ENCODE peak calls at places on chromosome 18, in eight cellular contexts. U, I, S, K, V, W, Z and B are unnamed samples. For H3K9me3 and H3K4me1, the result is how much of the 10 kb centered on the place peaks cover.

GRCh38 chr18:69008538-69008937 is 210.7 kb downstream of the CCDC102B start:
- DNase-seq in S (no peak), V (no peak), Z (peak), U (no peak), W (no peak), I (no peak), K (no peak), B (no peak)

GRCh38 chr18:8462651-8463185 is 146.5 kb upstream of the RAB12 start:
- DNase-seq in S (no peak), K (no peak), Z (no peak), I (no peak), V (no peak), W (no peak), U (no peak), B (no peak)

GRCh38 chr18:62102221-62102620 is 84.6 kb downstream of the PIGN start:
- DNase-seq in W (no peak), Z (no peak), U (no peak), I (no peak), V (no peak), K (no peak), S (no peak), B (no peak)

GRCh38 chr18:70380915-70381896 is 92.4 kb downstream of the SOCS6 start:
- DNase-seq in K (no peak), V (peak), U (no peak), Z (peak), I (no peak), S (no peak), W (no peak), B (no peak)

GRCh38 chr18:34695300-34695699 is 14.8 kb upstream of the DTNA start:
- DNase-seq in I (no peak), Z (no peak), U (no peak), S (no peak), V (no peak), K (no peak), W (no peak), B (no peak)

GRCh38 chr18:10784596-10785202 is 258.9 kb downstream of the NAPG start:
- DNase-seq in S (peak), U (no peak), W (no peak), V (no peak), Z (no peak), K (no peak), I (no peak), B (no peak)

GRCh38 chr18:8107426-8107825 is 501.8 kb upstream of the RAB12 start:
- DNase-seq in S (no peak), U (no peak), I (no peak), Z (no peak), V (no peak), K (no peak), W (no peak), B (no peak)

GRCh38 chr18:64416990-64417389 is 268.1 kb upstream of the LINC00305 start:
- DNase-seq in S (no peak), U (no peak), K (no peak), W (no peak), V (no peak), I (no peak), Z (no peak), B (no peak)

GRCh38 chr18:13260114-13260926 is 41.8 kb downstream of the LDLRAD4 start:
- DNase-seq in V (no peak), U (peak), I (no peak), S (no peak), Z (no peak), K (no peak), W (no peak), B (no peak)

GRCh38 chr18:4802296-4802695 is 347.2 kb upstream of the DLGAP1 start:
- DNase-seq in I (no peak), U (no peak), S (no peak), Z (no peak), W (no peak), K (no peak), V (no peak), B (no peak)

GRCh38 chr18:4808891-4809290 is 353.8 kb upstream of the DLGAP1 start:
- DNase-seq in W (no peak), Z (no peak), V (no peak), S (no peak), U (no peak), I (no peak), K (no peak), B (no peak)

GRCh38 chr18:4807495-4808293 is 352.6 kb upstream of the DLGAP1 start:
- DNase-seq in W (no peak), I (no peak), S (no peak), Z (no peak), V (no peak), K (no peak), U (no peak), B (no peak)

DNA sequence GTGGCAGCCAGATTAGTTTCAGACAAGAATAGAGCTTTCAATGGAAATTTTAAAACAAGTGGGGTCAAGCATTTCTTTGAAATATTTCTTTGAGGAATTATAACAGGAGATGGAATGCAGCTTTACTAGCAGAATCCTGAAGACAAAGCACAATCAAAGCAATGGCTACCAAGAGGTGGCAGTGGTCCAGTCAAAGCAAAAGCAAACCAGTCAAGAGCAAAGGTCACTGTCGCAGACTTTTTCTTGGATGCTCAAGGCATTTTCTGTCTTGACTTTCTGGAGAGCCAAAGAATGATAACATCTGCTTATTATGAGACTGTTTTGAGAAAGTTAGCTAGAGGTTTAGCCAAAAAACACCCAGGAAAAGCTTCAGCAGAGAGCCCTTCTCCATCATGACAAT is 351.2 kb upstream of the DLGAP1 start:
- DNase-seq in V (no peak), I (no peak), K (no peak), U (no peak), S (no peak), W (no peak), Z (no peak), B (no peak)
- H3K9me3 ChIP-seq in V (under half), I (under half), K (under half), U (under half), S (under half), W (under half), Z (under half), B (under half)

DNA sequence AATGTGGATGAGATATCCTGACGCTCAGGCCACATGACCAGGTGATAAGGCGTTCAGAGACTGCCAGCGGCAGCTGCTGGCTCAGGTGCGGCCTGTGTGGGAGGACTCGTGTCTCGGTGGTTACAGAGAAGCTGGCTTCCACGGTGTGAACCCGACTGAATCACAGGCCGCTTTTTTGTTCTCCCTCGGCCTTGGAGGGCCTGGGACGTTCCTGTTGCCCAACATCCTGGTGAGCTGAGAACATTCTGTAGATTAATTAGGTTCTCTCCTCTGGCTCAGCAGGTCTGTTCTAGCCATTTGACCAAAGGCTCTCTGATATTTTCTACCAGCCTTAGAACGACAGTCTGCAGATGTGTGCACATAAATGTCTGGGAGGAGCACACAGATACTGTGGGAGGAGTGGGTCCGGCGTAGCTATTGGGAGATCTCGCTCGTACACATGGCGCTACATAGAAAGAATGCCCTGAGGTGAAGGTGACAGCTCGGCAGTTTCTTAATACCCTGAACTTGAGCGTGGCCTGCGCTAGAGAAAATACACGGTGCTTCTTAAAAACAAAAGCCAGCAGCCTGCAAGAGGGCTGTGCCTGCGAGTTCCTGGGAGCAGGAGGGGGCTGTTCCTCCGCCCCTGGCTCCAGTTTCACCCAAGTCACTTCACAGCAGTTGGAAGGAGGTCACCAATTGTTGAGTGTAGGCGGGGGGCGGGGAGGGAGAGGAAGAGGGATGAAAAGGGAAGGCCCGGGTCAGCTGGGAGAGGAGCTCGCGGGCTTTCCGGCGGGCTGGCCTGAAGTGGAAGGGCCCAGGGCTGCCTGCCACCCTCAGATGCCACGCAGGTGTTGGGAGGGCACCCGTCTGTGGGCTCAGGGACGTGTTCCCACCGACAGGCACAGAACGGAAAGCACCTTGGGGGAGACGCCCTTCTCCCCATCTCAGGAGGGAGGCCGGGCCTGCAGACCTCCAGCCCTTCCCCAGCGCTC is 124.6 kb upstream of the ZNF516 start:
- DNase-seq in W (no peak), Z (peak), S (no peak), K (peak), V (peak), U (peak), I (no peak), B (no peak)
- H3K4me3 ChIP-seq in W (no peak), Z (peak), S (no peak), K (peak), V (no peak), U (peak), I (no peak), B (no peak)

GRCh38 chr18:55256568-55257289 is 297.5 kb upstream of the CCDC68 start:
- DNase-seq in Z (no peak), K (no peak), U (no peak), S (no peak), W (no peak), I (no peak), V (no peak), B (no peak)

GRCh38 chr18:55262021-55262560 is 302.8 kb upstream of the CCDC68 start:
- DNase-seq in S (no peak), W (no peak), Z (no peak), K (no peak), V (no peak), I (no peak), U (no peak), B (no peak)

GRCh38 chr18:55264108-55264507 is 304.8 kb upstream of the CCDC68 start:
- DNase-seq in U (no peak), V (peak), I (no peak), K (peak), S (no peak), W (no peak), Z (peak), B (no peak)

GRCh38 chr18:55265130-55265675 is 305.9 kb upstream of the CCDC68 start:
- DNase-seq in V (no peak), I (no peak), K (no peak), Z (no peak), W (no peak), S (no peak), U (no peak), B (no peak)

GRCh38 chr18:55261253-55261652 is 302.0 kb upstream of the CCDC68 start:
- DNase-seq in W (no peak), I (no peak), Z (no peak), S (no peak), V (no peak), U (no peak), K (no peak), B (no peak)
- H3K4me1 ChIP-seq in W (under half), I (under half), Z (under half), S (under half), V (under half), U (under half), K (under half), B (under half)

GRCh38 chr18:41009926-41010325 is 945.1 kb upstream of the PIK3C3 start:
- DNase-seq in W (no peak), V (no peak), U (no peak), Z (no peak), S (no peak), I (no peak), K (no peak), B (no peak)
- H3K9me3 ChIP-seq in W (under half), V (under half), U (under half), Z (under half), S (under half), I (under half), K (under half), B (under half)

GRCh38 chr18:48934708-48935432 is 15.9 kb downstream of the SMAD7 start:
- DNase-seq in I (no peak), Z (no peak), W (no peak), U (no peak), V (no peak), S (peak), K (no peak), B (peak)

GRCh38 chr18:48934400-48934707 is 16.4 kb downstream of the SMAD7 start:
- DNase-seq in I (no peak), V (no peak), W (no peak), Z (no peak), K (no peak), S (no peak), U (no peak), B (no peak)

GRCh38 chr18:48932822-48933510 is 17.8 kb downstream of the SMAD7 start:
- DNase-seq in U (no peak), K (no peak), W (no peak), I (no peak), V (no peak), Z (no peak), S (peak), B (peak)

GRCh38 chr18:48933578-48934399 is 17.0 kb downstream of the SMAD7 start:
- DNase-seq in W (no peak), S (no peak), I (no peak), U (no peak), K (no peak), V (no peak), Z (no peak), B (peak)

GRCh38 chr18:48935433-48935774 is 15.4 kb downstream of the SMAD7 start:
- DNase-seq in W (no peak), U (no peak), I (no peak), K (no peak), V (no peak), Z (no peak), S (no peak), B (no peak)
- H3K4me3 ChIP-seq in W (no peak), U (peak), I (no peak), K (no peak), V (no peak), Z (no peak), S (peak), B (no peak)

GRCh38 chr18:58909521-58909920 is 44.8 kb downstream of the ZNF532 start:
- DNase-seq in S (no peak), W (no peak), Z (no peak), V (no peak), K (no peak), I (no peak), U (no peak), B (no peak)
- H3K4me1 ChIP-seq in S (under half), W (under half), Z (under half), V (under half), K (under half), I (under half), U (under half), B (under half)

DNA sequence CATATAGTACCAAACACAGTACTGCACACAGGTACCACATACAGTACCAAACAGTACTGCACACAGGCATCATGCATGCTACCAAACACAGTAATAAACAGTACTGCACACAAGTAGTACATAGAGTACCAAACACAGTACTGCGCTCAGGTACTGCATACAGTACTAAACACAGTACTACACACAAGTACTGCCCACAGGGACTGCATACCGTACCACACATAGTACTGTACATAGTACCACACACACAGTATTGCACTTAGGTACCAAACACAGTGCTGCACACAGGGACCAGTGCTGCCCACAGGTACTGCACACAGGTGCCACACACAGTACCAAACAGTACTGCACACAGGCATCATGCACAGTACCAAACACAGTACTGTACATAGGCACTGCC is 74.9 kb downstream of the ZNF236 start:
- DNase-seq in S (no peak), W (no peak), V (no peak), I (no peak), K (no peak), U (no peak), Z (no peak), B (no peak)
- H3K9me3 ChIP-seq in S (under half), W (under half), V (under half), I (under half), K (under half), U (under half), Z (under half), B (under half)